ENCODE peak calls at places on chromosomes 3 and 15, in six cellular contexts. S, E, R, L, N and V are unnamed samples.

GRCh38 chr3:190425833-190426232 is 23.9 kb downstream of the TMEM207 start:
- DNase-seq in S (no peak), E (no peak), R (no peak), L (no peak), N (no peak), V (no peak)

GRCh38 chr15:71440479-71441071 is 325.3 kb downstream of the THSD4 start:
- DNase-seq in S (no peak), E (peak), R (no peak), L (no peak), N (peak), V (no peak)

GRCh38 chr3:107028626-107029025 is 348.6 kb upstream of the CCDC54 start:
- DNase-seq in S (no peak), E (no peak), R (no peak), L (no peak), N (no peak), V (no peak)

GRCh38 chr3:195441971-195442572 is 748 bp downstream of the ACAP2 start:
- DNase-seq in S (peak), E (peak), R (peak), L (peak), N (peak), V (peak)

GRCh38 chr3:56725175-56725574 is 42.1 kb upstream of the TASOR start:
- DNase-seq in S (no peak), E (no peak), R (no peak), L (no peak), N (no peak), V (no peak)

GRCh38 chr3:126356373-126357298 is 572 bp downstream of the KLF15 start:
- DNase-seq in S (peak), E (peak), R (no peak), L (no peak), N (peak), V (no peak)

GRCh38 chr15:85879334-85880163 is 84.8 kb upstream of the KLHL25 start:
- DNase-seq in S (no peak), E (no peak), R (no peak), L (no peak), N (no peak), V (peak)

GRCh38 chr15:39312984-39313383 is 267.9 kb upstream of the THBS1 start:
- DNase-seq in S (no peak), E (peak), R (no peak), L (no peak), N (peak), V (no peak)

GRCh38 chr3:167736264-167736787 is 805 bp downstream of the SERPINI1 start:
- DNase-seq in S (no peak), E (no peak), R (no peak), L (no peak), N (no peak), V (no peak)

GRCh38 chr3:69651765-69652164 is 87.5 kb upstream of the MITF start:
- DNase-seq in S (no peak), E (no peak), R (no peak), L (no peak), N (no peak), V (no peak)

GRCh38 chr15:29784413-29784812 is 37.9 kb downstream of the TJP1 start:
- DNase-seq in S (no peak), E (no peak), R (no peak), L (no peak), N (peak), V (no peak)

GRCh38 chr3:149319750-149320149 is 13.7 kb downstream of the TM4SF18 start:
- DNase-seq in S (no peak), E (no peak), R (no peak), L (no peak), N (no peak), V (peak)

GRCh38 chr3:67415504-67415903 is 238.9 kb downstream of the SUCLG2 start:
- DNase-seq in S (no peak), E (no peak), R (no peak), L (no peak), N (peak), V (no peak)

GRCh38 chr3:184289426-184289938 is 9.6 kb upstream of the PSMD2 start:
- DNase-seq in S (peak), E (peak), R (peak), L (peak), N (peak), V (peak)

GRCh38 chr15:66774001-66774814 is 72.2 kb downstream of the SMAD6 start:
- DNase-seq in S (peak), E (peak), R (no peak), L (peak), N (peak), V (peak)

GRCh38 chr3:152241142-152242067 is 27.3 kb upstream of the MBNL1 start:
- DNase-seq in S (no peak), E (no peak), R (no peak), L (no peak), N (peak), V (no peak)

GRCh38 chr15:42984534-42985034 is 64.0 kb upstream of the TTBK2 start:
- DNase-seq in S (no peak), E (no peak), R (no peak), L (no peak), N (peak), V (no peak)

GRCh38 chr3:171895890-171896289 is 52.7 kb downstream of the TMEM212 start:
- DNase-seq in S (no peak), E (no peak), R (no peak), L (no peak), N (no peak), V (no peak)